ENCODE peak calls at places on chromosome X, in nine cellular contexts. G is mucosa of descending colon; E is transverse colon; K is T-cell; N is endothelial cell of umbilical vein; C is iPS DF 19.7; W is activated CD4-positive, alpha-beta T cell treated with anti-CD3 and anti-CD28 coated beads, Interleukin-2, amount 50 U/mL, for 24 hours; I is osteocyte; Z is NB4. M is an unnamed sample.

GRCh38 chrX:55638933-55639332 is 15.7 kb downstream of the FOXR2 start:
- DNase-seq in Z (no peak), G (no peak), W (no peak), E (no peak), I (no peak), C (no peak), N (no peak), K (no peak), M (no peak)

GRCh38 chrX:129688097-129688496 is 33.3 kb upstream of the APLN start:
- DNase-seq in I (peak), C (no peak), K (no peak), E (no peak), N (no peak), Z (no peak), W (no peak), G (no peak), M (no peak)

GRCh38 chrX:147550217-147550616 is 361.5 kb upstream of the FMR1 start:
- DNase-seq in N (no peak), W (no peak), I (no peak), G (peak), K (no peak), Z (peak), E (no peak), C (no peak), M (no peak)

GRCh38 chrX:74449322-74449936 is 28.1 kb downstream of the SLC16A2 start:
- DNase-seq in C (no peak), E (no peak), N (no peak), W (peak), Z (peak), I (no peak), K (peak), G (no peak), M (no peak)

GRCh38 chrX:5876984-5877655 is 351.5 kb downstream of the NLGN4X start:
- DNase-seq in I (no peak), E (peak), Z (peak), K (no peak), G (peak), N (no peak), W (no peak), C (no peak), M (peak)

GRCh38 chrX:48956728-48957414 is 536 bp downstream of the OTUD5 start:
- DNase-seq in W (no peak), E (peak), C (no peak), N (peak), G (peak), K (peak), Z (peak), I (no peak), M (no peak)

GRCh38 chrX:153769158-153769864 is 5.3 kb downstream of the PLXNB3 start:
- DNase-seq in N (no peak), K (no peak), W (no peak), E (peak), Z (no peak), C (no peak), G (no peak), I (no peak), M (no peak)

GRCh38 chrX:7047951-7048350 is 99.6 kb upstream of the STS start:
- DNase-seq in E (no peak), N (no peak), K (no peak), Z (peak), C (no peak), I (no peak), G (no peak), W (no peak), M (no peak)

GRCh38 chrX:78658851-78659744 is at the start of gene RTL3:
- DNase-seq in K (no peak), E (no peak), C (no peak), I (no peak), Z (peak), W (no peak), G (no peak), N (peak), M (no peak)

GRCh38 chrX:153064061-153064460 is 7.8 kb downstream of the PNMA3 start:
- DNase-seq in N (no peak), E (no peak), Z (no peak), K (no peak), I (no peak), G (no peak), W (no peak), C (no peak), M (no peak)

GRCh38 chrX:77668391-77669237 is 117.4 kb downstream of the ATRX start:
- DNase-seq in W (no peak), G (no peak), I (no peak), E (no peak), N (peak), C (no peak), Z (peak), K (no peak), M (no peak)

GRCh38 chrX:118632862-118633261 is 94.5 kb upstream of the IL13RA1 start:
- DNase-seq in I (no peak), N (no peak), K (no peak), C (no peak), W (no peak), Z (peak), E (no peak), G (no peak), M (no peak)

GRCh38 chrX:77572322-77572721 is 125.1 kb downstream of the FGF16 start:
- DNase-seq in G (no peak), I (no peak), C (no peak), W (no peak), K (no peak), N (no peak), E (no peak), Z (no peak), M (no peak)

GRCh38 chrX:28910501-28910900 is 323.3 kb downstream of the IL1RAPL1 start:
- DNase-seq in I (no peak), G (no peak), C (no peak), W (no peak), Z (no peak), N (no peak), K (no peak), E (no peak), M (no peak)

GRCh38 chrX:71652405-71652804 is 14.9 kb upstream of the LOC101059915 start:
- DNase-seq in I (no peak), E (peak), K (no peak), G (peak), N (peak), C (no peak), Z (peak), W (peak), M (peak)

GRCh38 chrX:118824173-118824782 is 654 bp downstream of the ZCCHC12 start:
- DNase-seq in C (no peak), I (no peak), W (no peak), N (no peak), G (no peak), K (no peak), E (no peak), Z (peak), M (no peak)

GRCh38 chrX:152806035-152806434 is 24.5 kb downstream of the CETN2 start:
- DNase-seq in N (no peak), W (no peak), E (no peak), C (no peak), Z (no peak), I (no peak), G (no peak), K (no peak), M (no peak)

GRCh38 chrX:125319646-125320521 is at the start of gene TEX13C:
- DNase-seq in N (no peak), W (no peak), Z (no peak), K (no peak), I (no peak), C (no peak), G (no peak), E (no peak), M (no peak)

GRCh38 chrX:97332963-97333362 is 449.3 kb downstream of the RPA4 start:
- DNase-seq in K (no peak), G (no peak), W (no peak), Z (no peak), I (no peak), N (no peak), C (no peak), E (no peak), M (no peak)

GRCh38 chrX:142499992-142500391 is 294.9 kb upstream of the MAGEC2 start:
- DNase-seq in C (no peak), N (no peak), G (no peak), K (no peak), Z (no peak), W (no peak), E (no peak), I (no peak), M (no peak)

GRCh38 chrX:21738145-21738949 is 19.6 kb downstream of the SMPX start:
- DNase-seq in G (no peak), W (no peak), Z (no peak), K (no peak), N (no peak), E (no peak), C (peak), I (no peak), M (no peak)

GRCh38 chrX:9278475-9279270 is 186.2 kb upstream of the TBL1X start:
- DNase-seq in C (no peak), G (no peak), N (no peak), Z (peak), K (no peak), E (no peak), W (no peak), I (no peak), M (no peak)

GRCh38 chrX:147803948-147804347 is 107.8 kb upstream of the FMR1 start:
- DNase-seq in K (no peak), N (no peak), W (no peak), G (peak), I (no peak), C (no peak), Z (peak), E (no peak), M (peak)

GRCh38 chrX:38939067-38939466 is 137.8 kb downstream of the MID1IP1 start:
- DNase-seq in I (no peak), E (no peak), C (no peak), K (no peak), W (no peak), N (no peak), Z (no peak), G (peak), M (no peak)

GRCh38 chrX:44675364-44676024 is 132.8 kb upstream of the FUNDC1 start:
- DNase-seq in E (no peak), G (no peak), C (no peak), N (peak), W (no peak), K (no peak), I (no peak), Z (peak), M (no peak)

GRCh38 chrX:53081925-53082772 is at the start of gene TSPYL2:
- DNase-seq in K (peak), W (peak), N (peak), E (peak), G (peak), Z (peak), I (peak), C (peak), M (peak)

GRCh38 chrX:1477801-1478458 is 25.2 kb upstream of the ASMTL start:
- DNase-seq in C (no peak), Z (no peak), K (no peak), I (peak), N (no peak), W (no peak), E (no peak), G (no peak), M (no peak)

GRCh38 chrX:76148011-76148665 is 24.7 kb upstream of the PBDC1 start:
- DNase-seq in E (peak), N (peak), I (no peak), G (peak), W (no peak), K (no peak), Z (peak), C (no peak), M (no peak)

M was measured in putamen.